ENCODE peak calls at places on chromosomes 7 and 10, in ten cellular contexts. One of them, this sample, is unnamed.

GRCh38 chr10:99630439-99630838 is 10.2 kb upstream of the SLC25A28 start:
- DNase-seq in A549: peak; percentile 51
- DNase-seq in ovary: no peak
- DNase-seq in adrenal gland: peak; percentile 72
- DNase-seq in esophagus squamous epithelium: no peak
- DNase-seq in sigmoid colon: no peak
- DNase-seq in tibial nerve: no peak
- DNase-seq in NB4: peak; percentile 56
- DNase-seq in IMR-90: peak; percentile 64
- DNase-seq in body of pancreas: peak; percentile 75
- DNase-seq in this sample: no peak

GRCh38 chr10:97169911-97170693 is 15.7 kb downstream of the SLIT1 start:
- DNase-seq in A549: peak; percentile 7
- DNase-seq in ovary: no peak
- DNase-seq in adrenal gland: peak; percentile 64
- DNase-seq in esophagus squamous epithelium: no peak
- DNase-seq in sigmoid colon: no peak
- DNase-seq in tibial nerve: no peak
- DNase-seq in NB4: no peak
- DNase-seq in IMR-90: no peak
- DNase-seq in body of pancreas: peak; percentile 66
- DNase-seq in this sample: no peak

GRCh38 chr10:69045441-69046300 is 42.2 kb upstream of the SRGN start:
- DNase-seq in A549: no peak
- DNase-seq in ovary: no peak
- DNase-seq in adrenal gland: no peak
- DNase-seq in esophagus squamous epithelium: no peak
- DNase-seq in sigmoid colon: no peak
- DNase-seq in tibial nerve: no peak
- DNase-seq in NB4: peak; percentile 96
- DNase-seq in IMR-90: peak; percentile 62
- DNase-seq in body of pancreas: peak; percentile 45
- DNase-seq in this sample: no peak

GRCh38 chr7:28748934-28749584 is 209.1 kb downstream of the TRIL start:
- DNase-seq in A549: peak; percentile 50
- DNase-seq in ovary: no peak
- DNase-seq in adrenal gland: peak; percentile 12
- DNase-seq in esophagus squamous epithelium: no peak
- DNase-seq in sigmoid colon: no peak
- DNase-seq in tibial nerve: no peak
- DNase-seq in NB4: peak; percentile 77
- DNase-seq in IMR-90: peak; percentile 71
- DNase-seq in body of pancreas: peak; percentile 33
- DNase-seq in this sample: peak; percentile 91

GRCh38 chr7:155265144-155265543 is 32.5 kb upstream of the INSIG1 start:
- DNase-seq in A549: no peak
- DNase-seq in ovary: no peak
- DNase-seq in adrenal gland: no peak
- DNase-seq in esophagus squamous epithelium: no peak
- DNase-seq in sigmoid colon: no peak
- DNase-seq in tibial nerve: no peak
- DNase-seq in NB4: no peak
- DNase-seq in IMR-90: no peak
- DNase-seq in body of pancreas: no peak
- DNase-seq in this sample: no peak

GRCh38 chr10:5688587-5688986 is 3.9 kb downstream of the TASOR2 start:
- DNase-seq in A549: no peak
- DNase-seq in ovary: no peak
- DNase-seq in adrenal gland: no peak
- DNase-seq in esophagus squamous epithelium: no peak
- DNase-seq in sigmoid colon: no peak
- DNase-seq in tibial nerve: no peak
- DNase-seq in NB4: no peak
- DNase-seq in IMR-90: no peak
- DNase-seq in body of pancreas: no peak
- DNase-seq in this sample: no peak

GRCh38 chr7:156576216-156577063 is 64.1 kb upstream of the RNF32 start:
- DNase-seq in A549: no peak
- DNase-seq in ovary: no peak
- DNase-seq in adrenal gland: no peak
- DNase-seq in esophagus squamous epithelium: no peak
- DNase-seq in sigmoid colon: no peak
- DNase-seq in tibial nerve: no peak
- DNase-seq in NB4: no peak
- DNase-seq in IMR-90: no peak
- DNase-seq in body of pancreas: no peak
- DNase-seq in this sample: no peak

GRCh38 chr7:131363719-131364118 is 36.0 kb downstream of the MKLN1 start:
- DNase-seq in A549: no peak
- DNase-seq in ovary: no peak
- DNase-seq in adrenal gland: no peak
- DNase-seq in esophagus squamous epithelium: no peak
- DNase-seq in sigmoid colon: no peak
- DNase-seq in tibial nerve: no peak
- DNase-seq in NB4: no peak
- DNase-seq in IMR-90: no peak
- DNase-seq in body of pancreas: no peak
- DNase-seq in this sample: no peak

GRCh38 chr7:155526225-155526624 is 20.1 kb downstream of the CNPY1 start:
- DNase-seq in A549: no peak
- DNase-seq in ovary: no peak
- DNase-seq in adrenal gland: no peak
- DNase-seq in esophagus squamous epithelium: no peak
- DNase-seq in sigmoid colon: no peak
- DNase-seq in tibial nerve: no peak
- DNase-seq in NB4: no peak
- DNase-seq in IMR-90: no peak
- DNase-seq in body of pancreas: no peak
- DNase-seq in this sample: no peak

GRCh38 chr7:130141161-130141857 is 63.9 kb downstream of the TMEM209 start:
- DNase-seq in A549: no peak
- DNase-seq in ovary: peak; percentile 87
- DNase-seq in adrenal gland: peak; percentile 65
- DNase-seq in esophagus squamous epithelium: no peak
- DNase-seq in sigmoid colon: peak; percentile 80
- DNase-seq in tibial nerve: peak; percentile 58
- DNase-seq in NB4: no peak
- DNase-seq in IMR-90: peak; percentile 73
- DNase-seq in body of pancreas: peak; percentile 84
- DNase-seq in this sample: peak; percentile 90

GRCh38 chr10:1290071-1290471 is 233.9 kb downstream of the WDR37 start:
- DNase-seq in A549: peak; percentile 11
- DNase-seq in ovary: no peak
- DNase-seq in adrenal gland: no peak
- DNase-seq in esophagus squamous epithelium: no peak
- DNase-seq in sigmoid colon: no peak
- DNase-seq in tibial nerve: no peak
- DNase-seq in NB4: no peak
- DNase-seq in IMR-90: no peak
- DNase-seq in body of pancreas: no peak
- DNase-seq in this sample: peak; percentile 28

GRCh38 chr7:125661-126060 is 66.7 kb upstream of the FAM20C start:
- DNase-seq in A549: peak; percentile 27
- DNase-seq in ovary: no peak
- DNase-seq in adrenal gland: no peak
- DNase-seq in esophagus squamous epithelium: no peak
- DNase-seq in sigmoid colon: no peak
- DNase-seq in tibial nerve: no peak
- DNase-seq in NB4: no peak
- DNase-seq in IMR-90: no peak
- DNase-seq in body of pancreas: no peak
- DNase-seq in this sample: no peak
- TF ChIP-seq CTCF in A549: no peak
- TF ChIP-seq CTCF in ovary: no peak
- TF ChIP-seq CTCF in adrenal gland: no peak
- TF ChIP-seq CTCF in esophagus squamous epithelium: no peak
- TF ChIP-seq CTCF in sigmoid colon: no peak
- TF ChIP-seq CTCF in tibial nerve: no peak
- TF ChIP-seq CTCF in NB4: no peak
- TF ChIP-seq CTCF in IMR-90: no peak
- TF ChIP-seq CTCF in body of pancreas: no peak
- TF ChIP-seq CTCF in this sample: no peak

DNA sequence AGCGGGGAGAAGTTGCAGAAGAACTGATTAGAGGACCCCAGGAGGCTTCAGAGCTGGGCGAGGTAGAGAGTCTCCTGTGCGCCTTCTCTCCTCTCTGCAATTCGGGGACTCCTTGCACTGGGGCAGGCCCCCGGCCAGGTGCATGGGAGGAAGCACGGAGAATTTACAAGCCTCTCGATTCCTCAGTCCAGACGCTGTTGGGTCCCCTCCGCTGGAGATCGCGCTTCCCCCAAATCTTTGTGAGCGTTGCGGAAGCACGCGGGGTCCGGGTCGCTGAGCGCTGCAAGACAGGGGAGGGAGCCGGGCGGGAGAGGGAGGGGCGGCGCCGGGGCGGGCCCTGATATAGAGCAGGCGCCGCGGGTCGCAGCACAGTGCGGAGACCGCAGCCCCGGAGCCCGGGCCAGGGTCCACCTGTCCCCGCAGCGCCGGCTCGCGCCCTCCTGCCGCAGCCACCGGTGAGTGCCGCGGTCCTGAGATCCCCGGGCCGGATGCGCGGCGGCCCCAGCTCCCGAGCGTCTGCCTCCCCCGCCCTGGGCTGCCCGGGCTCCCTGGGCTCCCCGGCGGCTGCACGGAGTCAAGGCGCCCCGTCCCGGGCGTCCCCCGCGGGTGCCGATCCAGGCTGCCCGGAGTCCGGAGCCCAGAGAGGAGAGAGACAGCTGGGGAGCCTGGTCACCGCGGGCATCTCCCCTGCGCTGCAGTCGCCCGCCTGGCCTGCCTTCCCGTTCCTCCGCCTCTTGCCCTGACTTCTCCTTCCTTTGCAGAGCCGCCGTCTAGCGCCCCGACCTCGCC is at the start of gene PLAU:
- DNase-seq in A549: no peak
- DNase-seq in ovary: peak; percentile 40
- DNase-seq in adrenal gland: peak; percentile 21
- DNase-seq in esophagus squamous epithelium: no peak
- DNase-seq in sigmoid colon: peak; percentile 74
- DNase-seq in tibial nerve: no peak
- DNase-seq in NB4: peak; percentile 87
- DNase-seq in IMR-90: peak; percentile 57
- DNase-seq in body of pancreas: peak; percentile 41
- DNase-seq in this sample: peak; percentile 92
- TF ChIP-seq POLR2A in A549: peak; percentile 88
- TF ChIP-seq POLR2A in ovary: no peak
- TF ChIP-seq POLR2A in adrenal gland: no peak
- TF ChIP-seq POLR2A in esophagus squamous epithelium: no peak
- TF ChIP-seq POLR2A in sigmoid colon: no peak
- TF ChIP-seq POLR2A in tibial nerve: no peak
- TF ChIP-seq POLR2A in NB4: peak; percentile 87
- TF ChIP-seq POLR2A in IMR-90: peak; percentile 94
- TF ChIP-seq POLR2A in body of pancreas: no peak
- TF ChIP-seq POLR2A in this sample: no peak

GRCh38 chr10:124703778-124704427 is 40.3 kb downstream of the FAM53B start:
- DNase-seq in A549: no peak
- DNase-seq in ovary: peak; percentile 88
- DNase-seq in adrenal gland: peak; percentile 93
- DNase-seq in esophagus squamous epithelium: no peak
- DNase-seq in sigmoid colon: peak; percentile 90
- DNase-seq in tibial nerve: peak; percentile 73
- DNase-seq in NB4: no peak
- DNase-seq in IMR-90: no peak
- DNase-seq in body of pancreas: peak; percentile 78
- DNase-seq in this sample: no peak
- H3K4me3 ChIP-seq in A549: no peak overlapping the region
- H3K4me3 ChIP-seq in ovary: no peak overlapping the region
- H3K4me3 ChIP-seq in adrenal gland: no peak overlapping the region
- H3K4me3 ChIP-seq in esophagus squamous epithelium: no peak overlapping the region
- H3K4me3 ChIP-seq in sigmoid colon: no peak overlapping the region
- H3K4me3 ChIP-seq in tibial nerve: no peak overlapping the region
- H3K4me3 ChIP-seq in NB4: no peak overlapping the region
- H3K4me3 ChIP-seq in IMR-90: no peak overlapping the region
- H3K4me3 ChIP-seq in body of pancreas: no peak overlapping the region
- H3K4me3 ChIP-seq in this sample: no peak overlapping the region

GRCh38 chr10:86400705-86401587 is 34.4 kb upstream of the GRID1 start:
- DNase-seq in A549: peak; percentile 74
- DNase-seq in ovary: peak; percentile 45
- DNase-seq in adrenal gland: peak; percentile 74
- DNase-seq in esophagus squamous epithelium: no peak
- DNase-seq in sigmoid colon: peak; percentile 81
- DNase-seq in tibial nerve: no peak
- DNase-seq in NB4: peak; percentile 45
- DNase-seq in IMR-90: no peak
- DNase-seq in body of pancreas: peak; percentile 70
- DNase-seq in this sample: peak; percentile 89
- TF ChIP-seq CTCF in A549: no peak
- TF ChIP-seq CTCF in ovary: no peak
- TF ChIP-seq CTCF in adrenal gland: peak; percentile 30
- TF ChIP-seq CTCF in esophagus squamous epithelium: no peak
- TF ChIP-seq CTCF in sigmoid colon: no peak
- TF ChIP-seq CTCF in tibial nerve: peak; percentile 18
- TF ChIP-seq CTCF in NB4: no peak
- TF ChIP-seq CTCF in IMR-90: peak; percentile 15
- TF ChIP-seq CTCF in body of pancreas: peak; percentile 35
- TF ChIP-seq CTCF in this sample: no peak

GRCh38 chr7:148901178-148901577 is 17.1 kb upstream of the EZH2 start:
- DNase-seq in A549: no peak
- DNase-seq in ovary: no peak
- DNase-seq in adrenal gland: no peak
- DNase-seq in esophagus squamous epithelium: no peak
- DNase-seq in sigmoid colon: no peak
- DNase-seq in tibial nerve: no peak
- DNase-seq in NB4: no peak
- DNase-seq in IMR-90: no peak
- DNase-seq in body of pancreas: no peak
- DNase-seq in this sample: peak; percentile 31
- TF ChIP-seq POLR2A in A549: no peak
- TF ChIP-seq POLR2A in ovary: no peak
- TF ChIP-seq POLR2A in adrenal gland: no peak
- TF ChIP-seq POLR2A in esophagus squamous epithelium: no peak
- TF ChIP-seq POLR2A in sigmoid colon: no peak
- TF ChIP-seq POLR2A in tibial nerve: no peak
- TF ChIP-seq POLR2A in NB4: no peak
- TF ChIP-seq POLR2A in IMR-90: no peak
- TF ChIP-seq POLR2A in body of pancreas: no peak
- TF ChIP-seq POLR2A in this sample: no peak

GRCh38 chr7:55022618-55022985 is 3.8 kb downstream of the EGFR start:
- DNase-seq in A549: no peak
- DNase-seq in ovary: no peak
- DNase-seq in adrenal gland: no peak
- DNase-seq in esophagus squamous epithelium: no peak
- DNase-seq in sigmoid colon: no peak
- DNase-seq in tibial nerve: no peak
- DNase-seq in NB4: no peak
- DNase-seq in IMR-90: no peak
- DNase-seq in body of pancreas: no peak
- DNase-seq in this sample: no peak
- H3K4me3 ChIP-seq in A549: peak overlapping the region; percentile 95
- H3K4me3 ChIP-seq in ovary: no peak overlapping the region
- H3K4me3 ChIP-seq in adrenal gland: no peak overlapping the region
- H3K4me3 ChIP-seq in esophagus squamous epithelium: peak overlapping the region; percentile 79
- H3K4me3 ChIP-seq in sigmoid colon: no peak overlapping the region
- H3K4me3 ChIP-seq in tibial nerve: no peak overlapping the region
- H3K4me3 ChIP-seq in NB4: no peak overlapping the region
- H3K4me3 ChIP-seq in IMR-90: no peak overlapping the region
- H3K4me3 ChIP-seq in body of pancreas: no peak overlapping the region
- H3K4me3 ChIP-seq in this sample: no peak overlapping the region

GRCh38 chr7:82810558-82811259 is 352.0 kb downstream of the PCLO start:
- DNase-seq in A549: peak; percentile 63
- DNase-seq in ovary: no peak
- DNase-seq in adrenal gland: peak; percentile 31
- DNase-seq in esophagus squamous epithelium: no peak
- DNase-seq in sigmoid colon: no peak
- DNase-seq in tibial nerve: no peak
- DNase-seq in NB4: peak; percentile 63
- DNase-seq in IMR-90: peak; percentile 83
- DNase-seq in body of pancreas: peak; percentile 39
- DNase-seq in this sample: peak; percentile 15
- TF ChIP-seq CTCF in A549: peak; percentile 87
- TF ChIP-seq CTCF in ovary: no peak
- TF ChIP-seq CTCF in adrenal gland: peak; percentile 56
- TF ChIP-seq CTCF in esophagus squamous epithelium: no peak
- TF ChIP-seq CTCF in sigmoid colon: no peak
- TF ChIP-seq CTCF in tibial nerve: peak; percentile 31
- TF ChIP-seq CTCF in NB4: peak; percentile 72
- TF ChIP-seq CTCF in IMR-90: peak; percentile 75
- TF ChIP-seq CTCF in body of pancreas: peak; percentile 64
- TF ChIP-seq CTCF in this sample: no peak

This sample was measured in lower leg skin.